ENCODE peak calls at places on chromosomes 3 and 15, in nine cellular contexts. J is Daoy, Z is endothelial cell of umbilical vein, L is IMR-90, K is epithelial cell of prostate, E is amniotic stem cell, F is heart right ventricle, Q is hepatocyte, U is ELF-1. D is an unnamed sample.

GRCh38 chr3:194218646-194219453 is 82.9 kb downstream of the HES1 start:
- DNase-seq in J (no peak), Z (no peak), L (no peak), K (no peak), E (no peak), F (no peak), Q (no peak), U (no peak), D (no peak)

GRCh38 chr3:148816427-148816826 is 11.2 kb upstream of the CPB1 start:
- DNase-seq in J (no peak), Z (no peak), L (no peak), K (no peak), E (no peak), F (no peak), Q (no peak), U (no peak), D (no peak)

GRCh38 chr3:28645149-28645548 is 296.5 kb upstream of the AZI2 start:
- DNase-seq in J (no peak), Z (no peak), L (no peak), K (no peak), E (no peak), F (no peak), Q (no peak), U (no peak), D (no peak)

GRCh38 chr3:34212175-34212574 is 413.7 kb downstream of the PDCD6IP start:
- DNase-seq in J (peak; percentile 7), Z (peak; percentile 87), L (no peak), K (no peak), E (no peak), F (no peak), Q (no peak), U (no peak), D (no peak)

GRCh38 chr3:24149032-24149431 is 203.9 kb downstream of the NR1D2 start:
- DNase-seq in J (no peak), Z (no peak), L (no peak), K (no peak), E (no peak), F (no peak), Q (no peak), U (peak; percentile 21), D (no peak)

GRCh38 chr3:141228385-141228784 is 3.2 kb upstream of the PXYLP1 start:
- DNase-seq in J (no peak), Z (no peak), L (no peak), K (no peak), E (no peak), F (no peak), Q (no peak), U (no peak), D (no peak)

GRCh38 chr3:94420941-94421340 is 358.1 kb downstream of the NSUN3 start:
- DNase-seq in J (no peak), Z (no peak), L (peak; percentile 55), K (no peak), E (no peak), F (no peak), Q (no peak), U (no peak), D (no peak)

GRCh38 chr3:37985637-37986320 is 4.8 kb upstream of the VILL start:
- DNase-seq in J (no peak), Z (no peak), L (peak; percentile 35), K (no peak), E (no peak), F (peak; percentile 42), Q (no peak), U (no peak), D (no peak)

GRCh38 chr15:45702041-45702440 is 67.2 kb downstream of the SQOR start:
- DNase-seq in J (no peak), Z (no peak), L (no peak), K (no peak), E (no peak), F (no peak), Q (no peak), U (no peak), D (no peak)

GRCh38 chr3:114376516-114376915 is 82.7 kb downstream of the TIGIT start:
- DNase-seq in J (no peak), Z (no peak), L (no peak), K (no peak), E (no peak), F (no peak), Q (no peak), U (no peak), D (no peak)

GRCh38 chr15:101250931-101251829 is 668 bp downstream of the CHSY1 start:
- DNase-seq in J (peak; percentile 49), Z (no peak), L (no peak), K (no peak), E (no peak), F (no peak), Q (peak; percentile 84), U (peak; percentile 54), D (no peak)

GRCh38 chr3:197499427-197499826 is 56.3 kb downstream of the BDH1 start:
- DNase-seq in J (peak; percentile 85), Z (no peak), L (peak; percentile 80), K (peak; percentile 84), E (no peak), F (no peak), Q (no peak), U (no peak), D (peak; percentile 97)

GRCh38 chr3:195908439-195909293 is at the start of gene TNK2:
- DNase-seq in J (peak; percentile 55), Z (no peak), L (no peak), K (no peak), E (no peak), F (no peak), Q (peak; percentile 63), U (no peak), D (no peak)

GRCh38 chr3:23840521-23840920 is 34.8 kb downstream of the UBE2E1 start:
- DNase-seq in J (no peak), Z (no peak), L (no peak), K (no peak), E (no peak), F (no peak), Q (peak; percentile 19), U (peak; percentile 37), D (no peak)

GRCh38 chr15:78317145-78317836 is 17.9 kb upstream of the SKIC8 start:
- DNase-seq in J (no peak), Z (no peak), L (no peak), K (no peak), E (no peak), F (no peak), Q (no peak), U (no peak), D (peak; percentile 25)

GRCh38 chr3:94694001-94694400 is 631.1 kb downstream of the NSUN3 start:
- DNase-seq in J (no peak), Z (no peak), L (no peak), K (no peak), E (no peak), F (no peak), Q (no peak), U (no peak), D (no peak)

GRCh38 chr15:100042558-100042957 is 299.2 kb downstream of the ADAMTS17 start:
- DNase-seq in J (peak; percentile 43), Z (no peak), L (peak; percentile 10), K (no peak), E (no peak), F (no peak), Q (no peak), U (no peak), D (no peak)

GRCh38 chr3:58565621-58566397 is 11.4 kb downstream of the FAM107A start:
- DNase-seq in J (no peak), Z (no peak), L (no peak), K (no peak), E (no peak), F (no peak), Q (peak; percentile 17), U (peak; percentile 77), D (no peak)

GRCh38 chr15:35123743-35124142 is 38.6 kb upstream of the NANOGP8 start:
- DNase-seq in J (no peak), Z (no peak), L (no peak), K (no peak), E (no peak), F (no peak), Q (no peak), U (no peak), D (no peak)

GRCh38 chr3:101635954-101636798 is 40.8 kb downstream of the ZBTB11 start:
- DNase-seq in J (peak; percentile 57), Z (peak; percentile 60), L (peak; percentile 20), K (no peak), E (no peak), F (peak; percentile 53), Q (peak; percentile 66), U (peak; percentile 79), D (no peak)

GRCh38 chr3:115388825-115389224 is 234.5 kb upstream of the GAP43 start:
- DNase-seq in J (no peak), Z (no peak), L (peak; percentile 30), K (no peak), E (no peak), F (no peak), Q (no peak), U (no peak), D (no peak)

GRCh38 chr3:117817103-117817502 is 1107.5 kb downstream of the TUSC7 start:
- DNase-seq in J (no peak), Z (no peak), L (no peak), K (no peak), E (no peak), F (no peak), Q (no peak), U (no peak), D (no peak)

GRCh38 chr3:46061108-46061507 is 33.8 kb upstream of the XCR1 start:
- DNase-seq in J (no peak), Z (no peak), L (no peak), K (no peak), E (no peak), F (no peak), Q (no peak), U (no peak), D (no peak)

GRCh38 chr3:64427671-64428070 is 202.4 kb upstream of the PRICKLE2 start:
- DNase-seq in J (no peak), Z (no peak), L (no peak), K (no peak), E (no peak), F (no peak), Q (no peak), U (no peak), D (no peak)

D was measured in keratinocyte.